ENCODE peak calls at places on chromosome 1, in five cellular contexts. H is SK-N-SH, P is GM23248, F is fibroblast of lung, T is H9. D is an unnamed sample.

GRCh38 chr1:160362168-160362941 is 4.5 kb upstream of the NHLH1 start:
- DNase-seq in T (no peak), H (no peak), F (peak; percentile 43), P (no peak), D (no peak)

GRCh38 chr1:75310067-75310466 is 175.9 kb downstream of the LHX8 start:
- DNase-seq in P (no peak), T (no peak), F (no peak), H (no peak), D (peak; percentile 73)

GRCh38 chr1:115317101-115318012 is 20.7 kb downstream of the NGF start:
- DNase-seq in T (no peak), H (peak; percentile 59), P (no peak), F (no peak), D (no peak)

GRCh38 chr1:8809342-8809736 is 8.1 kb downstream of the RERE start:
- DNase-seq in P (no peak), H (no peak), F (no peak), T (no peak), D (no peak)

GRCh38 chr1:47709302-47710074 is 271.6 kb downstream of the FOXD2 start:
- DNase-seq in P (peak; percentile 47), F (no peak), H (peak; percentile 88), T (peak; percentile 67), D (no peak)

GRCh38 chr1:183694636-183695035 is 41.5 kb upstream of the APOBEC4 start:
- DNase-seq in F (no peak), H (no peak), T (no peak), P (no peak), D (no peak)

GRCh38 chr1:177948336-177948972 is 21.4 kb downstream of the SEC16B start:
- DNase-seq in F (peak; percentile 78), P (peak; percentile 82), H (peak; percentile 69), T (peak; percentile 71), D (peak; percentile 37)

GRCh38 chr1:214074477-214074876 is 86.7 kb downstream of the PROX1 start:
- DNase-seq in H (no peak), P (no peak), F (no peak), T (no peak), D (no peak)

GRCh38 chr1:44262414-44262813 is 49.1 kb downstream of the DMAP1 start:
- DNase-seq in H (no peak), F (no peak), T (no peak), P (no peak), D (no peak)

GRCh38 chr1:54403808-54404261 is 2.4 kb downstream of the SSBP3 start:
- DNase-seq in F (peak; percentile 60), H (no peak), P (peak; percentile 77), T (no peak), D (peak; percentile 65)

GRCh38 chr1:1291611-1292441 is 11.6 kb downstream of the SCNN1D start:
- DNase-seq in T (peak; percentile 84), H (peak; percentile 84), P (peak; percentile 69), F (peak; percentile 59), D (peak; percentile 35)

DNA sequence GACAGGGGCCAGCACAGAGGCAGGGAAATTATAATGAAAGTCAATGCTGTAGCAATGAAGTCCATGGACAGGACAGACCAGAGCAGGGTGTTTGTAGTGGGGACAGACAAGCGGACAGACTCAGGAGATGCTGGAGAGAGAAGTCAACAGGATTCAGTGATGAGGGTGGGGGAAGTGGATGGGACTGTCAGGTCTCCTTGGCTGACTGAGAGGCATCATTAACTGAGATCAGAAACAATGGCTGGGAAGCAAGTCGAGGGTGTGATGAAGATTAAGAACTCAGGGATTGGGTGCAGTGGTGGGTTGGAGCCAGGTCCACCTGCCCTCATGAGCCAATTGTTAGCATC is 25.5 kb downstream of the CD58 start:
- DNase-seq in H (no peak), P (no peak), T (no peak), F (no peak), D (no peak)
- H3K4me2 ChIP-seq in H (no peak overlapping the region), P (no peak overlapping the region), T (no peak overlapping the region), F (no peak overlapping the region), D (no peak overlapping the region)

GRCh38 chr1:158077366-158078256 is 84.2 kb downstream of the KIRREL1 start:
- DNase-seq in H (no peak), P (no peak), F (no peak), T (no peak), D (no peak)
- H4K20me1 ChIP-seq in H (peaks cover 53% of the 10 kb centered on the region), P (no peaks in the 10 kb centered on the region), F (no peaks in the 10 kb centered on the region), T (no peaks in the 10 kb centered on the region), D (peaks cover 71% of the 10 kb centered on the region)

GRCh38 chr1:230943048-230943593 is 35.5 kb downstream of the TTC13 start:
- DNase-seq in T (no peak), H (no peak), F (no peak), P (no peak), D (no peak)

GRCh38 chr1:230938924-230939368 is 39.7 kb downstream of the TTC13 start:
- DNase-seq in T (no peak), P (no peak), F (no peak), H (no peak), D (no peak)

GRCh38 chr1:230937370-230937769 is 41.3 kb downstream of the TTC13 start:
- DNase-seq in P (no peak), T (no peak), H (no peak), F (peak; percentile 21), D (peak; percentile 35)

GRCh38 chr1:230940848-230941247 is 37.8 kb downstream of the TTC13 start:
- DNase-seq in F (peak; percentile 21), P (peak; percentile 56), H (no peak), T (no peak), D (peak; percentile 30)

DNA sequence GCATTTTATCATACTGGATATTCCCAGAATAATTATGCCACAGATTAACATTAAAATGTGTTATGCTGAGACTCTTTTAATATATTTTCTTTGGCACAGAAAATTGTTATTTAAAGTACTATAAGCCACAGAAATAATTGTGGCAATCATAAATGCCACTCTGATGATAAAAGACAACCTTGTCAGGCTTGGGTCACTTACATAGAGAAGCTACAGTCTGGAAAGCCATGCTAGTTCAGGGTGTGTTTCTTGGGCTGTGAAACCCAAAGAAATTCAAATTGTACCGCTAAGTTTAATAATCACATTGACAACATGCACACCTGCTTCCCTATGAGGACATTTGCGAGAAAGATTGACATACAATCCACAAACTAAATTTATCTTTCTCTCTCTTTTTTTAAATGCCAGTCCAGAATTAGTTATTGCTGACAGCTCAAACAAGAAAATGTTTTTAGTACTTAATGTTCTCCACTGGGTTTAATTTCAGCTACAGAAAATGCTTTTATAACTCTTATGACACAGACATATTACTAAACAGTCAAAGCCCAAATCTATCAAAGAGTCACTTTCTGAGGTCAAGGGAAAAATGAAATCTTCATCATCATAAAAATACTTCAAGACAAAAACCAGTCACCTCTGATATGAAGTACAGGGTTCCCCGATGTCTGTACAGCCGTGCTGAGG is 38.7 kb downstream of the TTC13 start:
- DNase-seq in T (no peak), P (no peak), F (no peak), H (no peak), D (peak; percentile 22)
- H3K4me2 ChIP-seq in T (no peak overlapping the region), P (no peak overlapping the region), F (no peak overlapping the region), H (no peak overlapping the region), D (no peak overlapping the region)

DNA sequence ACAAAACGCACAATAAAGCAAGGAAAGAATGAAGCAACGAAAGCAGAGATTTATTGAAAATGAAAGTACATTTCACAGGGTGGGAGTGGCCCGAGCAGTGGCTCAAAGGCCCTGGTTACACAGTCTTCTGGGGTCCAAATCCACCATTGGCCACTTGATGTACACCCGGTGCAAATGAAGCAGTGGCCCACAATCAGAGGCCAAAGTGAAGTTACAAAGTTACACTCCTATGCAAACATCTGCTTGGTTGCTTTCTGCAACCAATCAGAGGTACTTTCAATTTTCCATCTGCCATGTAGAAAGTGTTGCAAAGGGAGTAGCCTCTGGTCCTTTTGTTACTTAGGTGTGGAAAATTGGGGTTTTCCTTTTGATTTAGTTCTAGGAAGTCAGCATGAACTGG is 10.0 kb upstream of the DNAH14 start:
- DNase-seq in T (no peak), H (no peak), F (no peak), P (no peak), D (no peak)
- H4K20me1 ChIP-seq in T (no peaks in the 10 kb centered on the region), H (no peaks in the 10 kb centered on the region), F (no peaks in the 10 kb centered on the region), P (no peaks in the 10 kb centered on the region), D (no peaks in the 10 kb centered on the region)

GRCh38 chr1:27632387-27633297 is 2.3 kb downstream of the FGR start:
- DNase-seq in F (no peak), H (no peak), P (no peak), T (no peak), D (no peak)

GRCh38 chr1:27634982-27635362 is at the start of gene FGR:
- DNase-seq in P (no peak), F (no peak), T (no peak), H (no peak), D (no peak)

GRCh38 chr1:27634166-27634981 is 611 bp downstream of the FGR start:
- DNase-seq in F (no peak), P (peak; percentile 61), H (peak; percentile 58), T (no peak), D (no peak)

GRCh38 chr1:27633640-27634165 is 1.3 kb downstream of the FGR start:
- DNase-seq in H (no peak), T (no peak), F (no peak), P (no peak), D (no peak)

GRCh38 chr1:27633298-27633610 is 1.7 kb downstream of the FGR start:
- DNase-seq in F (no peak), H (no peak), T (no peak), P (no peak), D (no peak)
- H3K4me2 ChIP-seq in F (no peak overlapping the region), H (no peak overlapping the region), T (no peak overlapping the region), P (no peak overlapping the region), D (no peak overlapping the region)

DNA sequence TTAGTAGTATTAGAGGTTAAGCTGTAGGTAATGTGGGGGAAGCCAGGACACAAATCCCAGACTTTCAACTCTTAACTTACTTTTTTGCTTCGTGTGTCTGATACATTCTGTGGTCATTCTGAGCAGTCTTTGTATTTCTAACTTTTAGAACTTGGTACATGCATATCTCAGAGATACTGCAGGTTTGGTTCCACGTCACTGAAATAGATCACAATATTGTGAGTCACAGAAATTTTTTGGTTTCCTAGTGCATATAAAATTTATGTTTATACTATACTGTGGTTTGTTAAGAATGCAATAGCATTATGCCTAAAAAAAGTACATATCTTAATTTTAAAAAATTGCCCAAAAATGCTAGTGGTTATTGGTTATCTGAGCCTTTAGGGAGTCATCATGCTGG is 3.2 kb downstream of the URB2 start:
- DNase-seq in T (no peak), F (peak; percentile 59), P (no peak), H (no peak), D (peak; percentile 59)
- H4K20me1 ChIP-seq in T (no peaks in the 10 kb centered on the region), F (no peaks in the 10 kb centered on the region), P (no peaks in the 10 kb centered on the region), H (peaks cover 14% of the 10 kb centered on the region), D (peaks cover 57% of the 10 kb centered on the region)

D was measured in astrocyte.